ENCODE peak calls at places on chromosomes 6 and 20, in four cellular contexts. J is pancreas, A is AG08395, O is NCI-H2081. L is an unnamed sample.
A peak's percentile ranks its signal among the peaks of the same experiment; 100 is the strongest.

GRCh38 chr6:166503167-166503744 is 83.2 kb downstream of the RAMACL start:
- DNase-seq in J (no peak), A (no peak), O (no peak), L (no peak)

GRCh38 chr6:66179363-66179762 is 472.3 kb upstream of the EYS start:
- DNase-seq in J (no peak), A (no peak), O (no peak), L (no peak)

GRCh38 chr6:28553986-28554881 is 28.6 kb downstream of the GPX5 start:
- DNase-seq in J (no peak), A (no peak), O (no peak), L (no peak)

GRCh38 chr6:125922322-125922860 is 34.2 kb upstream of the HINT3 start:
- DNase-seq in J (no peak), A (no peak), O (peak; percentile 60), L (peak; percentile 58)

GRCh38 chr20:25020345-25020744 is 27.8 kb upstream of the APMAP start:
- DNase-seq in J (no peak), A (no peak), O (no peak), L (no peak)

GRCh38 chr20:61874421-61875068 is 191.1 kb downstream of the TAF4 start:
- DNase-seq in J (peak; percentile 59), A (peak; percentile 13), O (no peak), L (peak; percentile 50)

GRCh38 chr6:157314705-157315321 is 8.5 kb downstream of the TMEM242 start:
- DNase-seq in J (no peak), A (peak; percentile 70), O (no peak), L (no peak)

GRCh38 chr6:52304917-52305316 is 20.4 kb upstream of the MCM3 start:
- DNase-seq in J (no peak), A (peak; percentile 73), O (no peak), L (no peak)

GRCh38 chr6:108656834-108657233 is 96.1 kb downstream of the FOXO3 start:
- DNase-seq in J (no peak), A (no peak), O (no peak), L (peak; percentile 8)

GRCh38 chr20:61654726-61655125 is 402.7 kb downstream of the CDH4 start:
- DNase-seq in J (no peak), A (no peak), O (no peak), L (no peak)

GRCh38 chr6:102075539-102075938 is 682.0 kb downstream of the GRIK2 start:
- DNase-seq in J (no peak), A (no peak), O (no peak), L (no peak)

GRCh38 chr6:157609117-157609516 is 213.9 kb upstream of the SNX9 start:
- DNase-seq in J (no peak), A (no peak), O (no peak), L (no peak)

GRCh38 chr20:32249030-32249738 is 28.3 kb upstream of the KIF3B start:
- DNase-seq in J (no peak), A (no peak), O (no peak), L (no peak)

GRCh38 chr6:21444861-21445260 is 148.7 kb upstream of the SOX4 start:
- DNase-seq in J (no peak), A (peak; percentile 16), O (no peak), L (no peak)

GRCh38 chr6:143695106-143696059 is 17.6 kb downstream of the PHACTR2 start:
- DNase-seq in J (no peak), A (no peak), O (no peak), L (no peak)

GRCh38 chr20:36399147-36399968 is 93.2 kb downstream of the DLGAP4 start:
- DNase-seq in J (no peak), A (no peak), O (peak; percentile 74), L (peak; percentile 62)

GRCh38 chr20:45206746-45207145 is at the start of gene SEMG1:
- DNase-seq in J (no peak), A (no peak), O (no peak), L (no peak)

GRCh38 chr6:44666324-44666723 is 278.8 kb downstream of the CDC5L start:
- DNase-seq in J (no peak), A (no peak), O (no peak), L (no peak)

GRCh38 chr6:139334791-139335446 is 39.5 kb downstream of the CITED2 start:
- DNase-seq in J (no peak), A (peak; percentile 79), O (no peak), L (no peak)

GRCh38 chr6:159101656-159102055 is 56.9 kb upstream of the TAGAP start:
- DNase-seq in J (no peak), A (no peak), O (no peak), L (no peak)

GRCh38 chr20:5789827-5790226 is 39.6 kb downstream of the SHLD1 start:
- DNase-seq in J (no peak), A (no peak), O (no peak), L (no peak)

GRCh38 chr20:10357974-10358373 is 76.0 kb downstream of the MKKS start:
- DNase-seq in J (no peak), A (peak; percentile 34), O (no peak), L (no peak)

GRCh38 chr20:62417981-62418708 is 9.2 kb downstream of the RBBP8NL start:
- DNase-seq in J (no peak), A (no peak), O (no peak), L (no peak)

GRCh38 chr6:10030942-10031537 is 383.8 kb downstream of the TFAP2A start:
- DNase-seq in J (no peak), A (peak; percentile 3), O (peak; percentile 5), L (no peak)

GRCh38 chr6:109503327-109504224 is 20.6 kb upstream of the ZBTB24 start:
- DNase-seq in J (no peak), A (no peak), O (peak; percentile 6), L (peak; percentile 37)

GRCh38 chr6:14763139-14763538 is 482.7 kb upstream of the JARID2 start:
- DNase-seq in J (no peak), A (peak; percentile 11), O (no peak), L (no peak)

GRCh38 chr6:126786262-126786661 is 332.2 kb upstream of the RSPO3 start:
- DNase-seq in J (no peak), A (no peak), O (no peak), L (no peak)

GRCh38 chr20:59047938-59048680 is 5.5 kb upstream of the PRELID3B start:
- DNase-seq in J (no peak), A (peak; percentile 50), O (no peak), L (no peak)

L was measured in NCI-H774.